ENCODE peak calls at places on chromosomes 11 and 22, in ten cellular contexts. One of them, this sample, is unnamed.

GRCh38 chr11:107669156-107669740 is 42.6 kb downstream of the SLN start:
- DNase-seq in A549: no peak
- DNase-seq in heart right ventricle: no peak
- DNase-seq in NCI-H1105: no peak
- DNase-seq in left cardiac atrium: no peak
- DNase-seq in activated gamma-delta T cell treated with anti-CD3 and anti-CD28 coated beads, Interleukin-2, amount 50 U/mL, for 16 hours: no peak
- DNase-seq in fibroblast of pulmonary artery: no peak
- DNase-seq in fibroblast of mammary gland: no peak
- DNase-seq in foreskin fibroblast: no peak
- DNase-seq in LoVo: no peak
- DNase-seq in this sample: peak; percentile 18

GRCh38 chr11:126083829-126084607 is 21.4 kb upstream of the CDON start:
- DNase-seq in A549: no peak
- DNase-seq in heart right ventricle: no peak
- DNase-seq in NCI-H1105: peak; percentile 77
- DNase-seq in left cardiac atrium: no peak
- DNase-seq in activated gamma-delta T cell treated with anti-CD3 and anti-CD28 coated beads, Interleukin-2, amount 50 U/mL, for 16 hours: no peak
- DNase-seq in fibroblast of pulmonary artery: no peak
- DNase-seq in fibroblast of mammary gland: no peak
- DNase-seq in foreskin fibroblast: no peak
- DNase-seq in LoVo: no peak
- DNase-seq in this sample: no peak

GRCh38 chr11:2577071-2578005 is 122.5 kb downstream of the KCNQ1OT1 start:
- DNase-seq in A549: no peak
- DNase-seq in heart right ventricle: no peak
- DNase-seq in NCI-H1105: no peak
- DNase-seq in left cardiac atrium: peak; percentile 21
- DNase-seq in activated gamma-delta T cell treated with anti-CD3 and anti-CD28 coated beads, Interleukin-2, amount 50 U/mL, for 16 hours: no peak
- DNase-seq in fibroblast of pulmonary artery: no peak
- DNase-seq in fibroblast of mammary gland: no peak
- DNase-seq in foreskin fibroblast: no peak
- DNase-seq in LoVo: no peak
- DNase-seq in this sample: no peak

GRCh38 chr11:62054484-62055121 is 69.2 kb upstream of the INCENP start:
- DNase-seq in A549: peak; percentile 53
- DNase-seq in heart right ventricle: no peak
- DNase-seq in NCI-H1105: peak; percentile 44
- DNase-seq in left cardiac atrium: no peak
- DNase-seq in activated gamma-delta T cell treated with anti-CD3 and anti-CD28 coated beads, Interleukin-2, amount 50 U/mL, for 16 hours: no peak
- DNase-seq in fibroblast of pulmonary artery: peak; percentile 56
- DNase-seq in fibroblast of mammary gland: peak; percentile 45
- DNase-seq in foreskin fibroblast: no peak
- DNase-seq in LoVo: peak; percentile 73
- DNase-seq in this sample: peak; percentile 10

GRCh38 chr11:26276798-26277424 is 55.0 kb upstream of the ANO3 start:
- DNase-seq in A549: peak; percentile 10
- DNase-seq in heart right ventricle: peak; percentile 28
- DNase-seq in NCI-H1105: peak; percentile 22
- DNase-seq in left cardiac atrium: peak; percentile 24
- DNase-seq in activated gamma-delta T cell treated with anti-CD3 and anti-CD28 coated beads, Interleukin-2, amount 50 U/mL, for 16 hours: peak; percentile 12
- DNase-seq in fibroblast of pulmonary artery: peak; percentile 85
- DNase-seq in fibroblast of mammary gland: peak; percentile 82
- DNase-seq in foreskin fibroblast: peak; percentile 58
- DNase-seq in LoVo: peak; percentile 43
- DNase-seq in this sample: peak; percentile 65

GRCh38 chr22:31923166-31923565 is 21.2 kb upstream of the YWHAH start:
- DNase-seq in A549: no peak
- DNase-seq in heart right ventricle: peak; percentile 49
- DNase-seq in NCI-H1105: no peak
- DNase-seq in left cardiac atrium: peak; percentile 42
- DNase-seq in activated gamma-delta T cell treated with anti-CD3 and anti-CD28 coated beads, Interleukin-2, amount 50 U/mL, for 16 hours: no peak
- DNase-seq in fibroblast of pulmonary artery: peak; percentile 16
- DNase-seq in fibroblast of mammary gland: no peak
- DNase-seq in foreskin fibroblast: no peak
- DNase-seq in LoVo: no peak
- DNase-seq in this sample: no peak

GRCh38 chr11:128764617-128765095 is 70.8 kb downstream of the FLI1 start:
- DNase-seq in A549: no peak
- DNase-seq in heart right ventricle: no peak
- DNase-seq in NCI-H1105: peak; percentile 99
- DNase-seq in left cardiac atrium: no peak
- DNase-seq in activated gamma-delta T cell treated with anti-CD3 and anti-CD28 coated beads, Interleukin-2, amount 50 U/mL, for 16 hours: no peak
- DNase-seq in fibroblast of pulmonary artery: no peak
- DNase-seq in fibroblast of mammary gland: no peak
- DNase-seq in foreskin fibroblast: no peak
- DNase-seq in LoVo: no peak
- DNase-seq in this sample: no peak

GRCh38 chr11:96464695-96465307 is 75.0 kb downstream of the JRKL start:
- DNase-seq in A549: peak; percentile 70
- DNase-seq in heart right ventricle: no peak
- DNase-seq in NCI-H1105: peak; percentile 82
- DNase-seq in left cardiac atrium: no peak
- DNase-seq in activated gamma-delta T cell treated with anti-CD3 and anti-CD28 coated beads, Interleukin-2, amount 50 U/mL, for 16 hours: no peak
- DNase-seq in fibroblast of pulmonary artery: peak; percentile 88
- DNase-seq in fibroblast of mammary gland: peak; percentile 80
- DNase-seq in foreskin fibroblast: peak; percentile 36
- DNase-seq in LoVo: peak; percentile 85
- DNase-seq in this sample: peak; percentile 76

GRCh38 chr11:8832571-8833260 is 78.3 kb upstream of the AKIP1 start:
- DNase-seq in A549: no peak
- DNase-seq in heart right ventricle: no peak
- DNase-seq in NCI-H1105: no peak
- DNase-seq in left cardiac atrium: no peak
- DNase-seq in activated gamma-delta T cell treated with anti-CD3 and anti-CD28 coated beads, Interleukin-2, amount 50 U/mL, for 16 hours: no peak
- DNase-seq in fibroblast of pulmonary artery: peak; percentile 60
- DNase-seq in fibroblast of mammary gland: peak; percentile 74
- DNase-seq in foreskin fibroblast: peak; percentile 88
- DNase-seq in LoVo: peak; percentile 33
- DNase-seq in this sample: peak; percentile 86